ENCODE peak calls at places on chromosomes 2 and 18, in seven cellular contexts. U is activated CD8-positive, alpha-beta memory T cell treated with anti-CD3 and anti-CD28 coated beads, Interleukin-2, amount 50 U/mL, for 48 hours; T is EH; J is nucleus accumbens; N is stimulated activated CD8-positive, alpha-beta memory T cell treated with anti-CD3 and anti-CD28 coated beads, Interleukin-15, amount 100 ng/mL, for 24 hours; G is stimulated activated CD4-positive, alpha-beta T cell treated with anti-CD3 and anti-CD28 coated beads, Interleukin-2, amount 100 ng/mL, for 48 hours; F is HepG2. A is an unnamed sample.

GRCh38 chr2:102436284-102436683 is 13.3 kb downstream of the IL18RAP start:
- DNase-seq in F (no peak), N (no peak), G (no peak), U (no peak), J (no peak), T (peak; percentile 27), A (no peak)

GRCh38 chr2:54396107-54396506 is 60.0 kb upstream of the SPTBN1 start:
- DNase-seq in F (no peak), N (no peak), J (no peak), U (no peak), G (no peak), T (peak; percentile 83), A (no peak)

GRCh38 chr18:21599585-21600525 is 649 bp downstream of the ESCO1 start:
- DNase-seq in T (peak; percentile 15), F (peak; percentile 62), G (peak; percentile 33), U (peak; percentile 58), N (peak; percentile 7), J (peak; percentile 52), A (peak; percentile 15)

GRCh38 chr2:57549642-57550102 is 496.9 kb upstream of the VRK2 start:
- DNase-seq in F (no peak), J (no peak), G (no peak), N (no peak), T (peak; percentile 27), U (no peak), A (no peak)

GRCh38 chr2:196244966-196245365 is 73.6 kb upstream of the STK17B start:
- DNase-seq in J (no peak), G (no peak), T (peak; percentile 85), U (no peak), N (no peak), F (no peak), A (no peak)

GRCh38 chr2:152647417-152648010 is 69.7 kb downstream of the PRPF40A start:
- DNase-seq in N (no peak), G (no peak), T (peak; percentile 50), J (no peak), U (no peak), F (no peak), A (peak; percentile 28)

GRCh38 chr2:18719978-18720775 is 130.8 kb upstream of the NT5C1B start:
- DNase-seq in U (no peak), T (peak; percentile 97), G (no peak), J (no peak), N (no peak), F (no peak), A (peak; percentile 19)

GRCh38 chr2:101559576-101559975 is 84.7 kb upstream of the RFX8 start:
- DNase-seq in N (no peak), U (no peak), J (no peak), T (peak; percentile 54), G (no peak), F (no peak), A (no peak)

GRCh38 chr2:3605013-3605961 is 10.4 kb downstream of the COLEC11 start:
- DNase-seq in N (no peak), J (no peak), U (peak; percentile 46), T (no peak), G (peak; percentile 19), F (peak; percentile 83), A (no peak)

GRCh38 chr2:176931588-176932563 is 280.7 kb upstream of the HNRNPA3 start:
- DNase-seq in N (no peak), F (no peak), G (no peak), T (peak; percentile 59), J (no peak), U (no peak), A (peak; percentile 11)

GRCh38 chr2:166375736-166376487 is at the start of gene SCN9A:
- DNase-seq in N (no peak), T (peak; percentile 83), F (peak; percentile 82), U (peak; percentile 53), G (no peak), J (no peak), A (no peak)

GRCh38 chr2:132715986-132716385 is 46.0 kb upstream of the LYPD1 start:
- DNase-seq in F (no peak), J (no peak), N (no peak), U (no peak), T (peak; percentile 41), G (no peak), A (no peak)

GRCh38 chr2:74707837-74708236 is 53.8 kb downstream of the SEMA4F start:
- DNase-seq in J (no peak), G (no peak), U (no peak), T (no peak), F (no peak), N (no peak), A (no peak)

GRCh38 chr18:10381951-10382350 is 72.5 kb upstream of the APCDD1 start:
- DNase-seq in U (no peak), F (no peak), N (no peak), J (no peak), G (no peak), T (peak; percentile 31), A (no peak)

GRCh38 chr18:48827321-48828200 is 123.2 kb downstream of the SMAD7 start:
- DNase-seq in N (no peak), J (no peak), T (peak; percentile 83), U (peak; percentile 34), F (no peak), G (no peak), A (peak; percentile 40)

GRCh38 chr2:40199758-40200157 is 252.1 kb downstream of the SLC8A1 start:
- DNase-seq in U (no peak), J (no peak), T (peak; percentile 67), G (no peak), N (no peak), F (no peak), A (no peak)

GRCh38 chr2:239459056-239459455 is 58.2 kb upstream of the HDAC4 start:
- DNase-seq in G (no peak), N (no peak), U (peak; percentile 33), F (no peak), J (no peak), T (no peak), A (no peak)

GRCh38 chr2:43890855-43891254 is 52.1 kb downstream of the ABCG8 start:
- DNase-seq in F (no peak), T (peak; percentile 10), G (no peak), U (no peak), N (no peak), J (no peak), A (no peak)

GRCh38 chr2:219059725-219060682 is 717 bp downstream of the IHH start:
- DNase-seq in U (peak; percentile 62), G (no peak), T (no peak), J (no peak), N (no peak), F (no peak), A (no peak)

GRCh38 chr2:108182489-108182888 is 57.3 kb upstream of the SULT1C3 start:
- DNase-seq in J (no peak), F (peak; percentile 31), G (no peak), U (no peak), N (no peak), T (peak; percentile 10), A (no peak)

GRCh38 chr18:7772496-7772861 is 205.4 kb downstream of the PTPRM start:
- DNase-seq in N (no peak), J (no peak), U (no peak), T (no peak), G (no peak), F (no peak), A (no peak)

GRCh38 chr2:240816584-240817495 is 3.2 kb downstream of the KIF1A start:
- DNase-seq in N (no peak), J (no peak), T (no peak), U (peak; percentile 42), G (no peak), F (no peak), A (no peak)

GRCh38 chr2:55771612-55772011 is 78.0 kb upstream of the PNPT1 start:
- DNase-seq in F (peak; percentile 22), G (no peak), N (no peak), U (no peak), J (no peak), T (peak; percentile 68), A (peak; percentile 16)

GRCh38 chr2:109144721-109145120 is 15.7 kb downstream of the SH3RF3 start:
- DNase-seq in U (no peak), J (no peak), G (no peak), N (no peak), T (no peak), F (no peak), A (no peak)

GRCh38 chr18:9507565-9508088 is 32.3 kb downstream of the RALBP1 start:
- DNase-seq in T (no peak), F (no peak), G (no peak), N (no peak), U (no peak), J (no peak), A (no peak)

GRCh38 chr2:65458999-65459398 is 26.6 kb upstream of the SPRED2 start:
- DNase-seq in N (no peak), U (no peak), G (no peak), T (peak; percentile 77), F (no peak), J (no peak), A (no peak)

GRCh38 chr2:60555066-60555793 is 1.8 kb upstream of the BCL11A start:
- DNase-seq in T (peak; percentile 78), U (peak; percentile 76), N (no peak), J (no peak), F (peak; percentile 52), G (peak; percentile 47), A (no peak)

GRCh38 chr2:201218780-201219179 is 35.8 kb downstream of the CASP10 start:
- DNase-seq in G (no peak), F (no peak), T (peak; percentile 39), N (no peak), J (no peak), U (no peak), A (peak; percentile 16)

GRCh38 chr2:230447455-230448451 is 31.8 kb downstream of the SP100 start:
- DNase-seq in F (no peak), N (no peak), J (no peak), T (no peak), U (no peak), G (no peak), A (no peak)